ENCODE peak calls at places on chromosomes 2 and 18, in nine cellular contexts. Y, T, Q, E, L, I, B, H and W are unnamed samples.

GRCh38 chr2:221104391-221104811 is 467.7 kb downstream of the EPHA4 start:
- DNase-seq in Y (peak), T (peak), Q (peak), E (peak), L (peak), I (peak), B (peak), H (peak), W (peak)

GRCh38 chr18:79756143-79756500 is 41.6 kb upstream of the KCNG2 start:
- DNase-seq in Y (no peak), T (no peak), Q (no peak), E (no peak), L (no peak), I (peak), B (no peak), H (no peak), W (no peak)

GRCh38 chr2:16221461-16222010 is 281.2 kb downstream of the MYCN start:
- DNase-seq in Y (no peak), T (no peak), Q (no peak), E (no peak), L (no peak), I (no peak), B (no peak), H (no peak), W (no peak)

GRCh38 chr2:98815795-98816194 is 84.9 kb upstream of the MGAT4A start:
- DNase-seq in Y (no peak), T (no peak), Q (no peak), E (no peak), L (no peak), I (no peak), B (no peak), H (no peak), W (no peak)

GRCh38 chr18:111292-112014 is 46.9 kb upstream of the USP14 start:
- DNase-seq in Y (peak), T (peak), Q (peak), E (peak), L (peak), I (peak), B (peak), H (peak), W (no peak)

GRCh38 chr2:189305291-189305943 is 125.9 kb upstream of the COL5A2 start:
- DNase-seq in Y (no peak), T (no peak), Q (no peak), E (peak), L (peak), I (no peak), B (no peak), H (no peak), W (no peak)

GRCh38 chr18:4453712-4454547 is 1.2 kb downstream of the DLGAP1 start:
- DNase-seq in Y (peak), T (no peak), Q (no peak), E (no peak), L (no peak), I (peak), B (peak), H (no peak), W (no peak)

GRCh38 chr2:12693509-12693908 is 23.2 kb upstream of the TRIB2 start:
- DNase-seq in Y (no peak), T (no peak), Q (no peak), E (no peak), L (no peak), I (no peak), B (no peak), H (no peak), W (no peak)

GRCh38 chr18:45850021-45850420 is 24.5 kb downstream of the SIGLEC15 start:
- DNase-seq in Y (peak), T (no peak), Q (no peak), E (no peak), L (no peak), I (no peak), B (no peak), H (no peak), W (peak)

GRCh38 chr2:121099329-121100318 is 185.4 kb downstream of the TFCP2L1 start:
- DNase-seq in Y (peak), T (peak), Q (peak), E (peak), L (no peak), I (peak), B (peak), H (no peak), W (no peak)

GRCh38 chr2:214169736-214170135 is 241.1 kb upstream of the VWC2L start:
- DNase-seq in Y (no peak), T (no peak), Q (no peak), E (no peak), L (no peak), I (no peak), B (no peak), H (no peak), W (peak)

GRCh38 chr2:100104718-100105677 is 37.4 kb downstream of the AFF3 start:
- DNase-seq in Y (peak), T (peak), Q (no peak), E (no peak), L (no peak), I (peak), B (peak), H (peak), W (no peak)

GRCh38 chr2:68362069-68362468 is 3.0 kb upstream of the PLEK start:
- DNase-seq in Y (peak), T (peak), Q (peak), E (peak), L (peak), I (peak), B (peak), H (peak), W (peak)

GRCh38 chr2:171407030-171407707 is 26.6 kb downstream of the METTL8 start:
- DNase-seq in Y (no peak), T (no peak), Q (no peak), E (no peak), L (no peak), I (no peak), B (no peak), H (no peak), W (no peak)

GRCh38 chr2:207693641-207694249 is 17.7 kb upstream of the CCNYL1 start:
- DNase-seq in Y (no peak), T (no peak), Q (no peak), E (no peak), L (no peak), I (no peak), B (no peak), H (no peak), W (no peak)

GRCh38 chr18:6056171-6056932 is 161.0 kb upstream of the TMEM200C start:
- DNase-seq in Y (no peak), T (no peak), Q (no peak), E (no peak), L (no peak), I (no peak), B (peak), H (no peak), W (peak)

GRCh38 chr18:28607991-28608390 is 431.1 kb upstream of the CDH2 start:
- DNase-seq in Y (no peak), T (no peak), Q (no peak), E (no peak), L (no peak), I (no peak), B (no peak), H (no peak), W (no peak)

GRCh38 chr2:241852981-241853631 is 5.6 kb downstream of the PDCD1 start:
- DNase-seq in Y (no peak), T (peak), Q (peak), E (no peak), L (no peak), I (peak), B (no peak), H (no peak), W (no peak)

GRCh38 chr2:178522950-178523595 is 42.8 kb downstream of the PLEKHA3 start:
- DNase-seq in Y (peak), T (peak), Q (peak), E (peak), L (peak), I (peak), B (peak), H (peak), W (peak)

GRCh38 chr2:79414690-79415089 is 98.2 kb upstream of the CTNNA2 start:
- DNase-seq in Y (no peak), T (no peak), Q (no peak), E (no peak), L (no peak), I (no peak), B (no peak), H (no peak), W (no peak)
- H3K27ac ChIP-seq in Y (no peak), T (no peak), Q (no peak), E (no peak), L (no peak), I (no peak), B (no peak), H (no peak), W (no peak)

GRCh38 chr2:73928995-73929394 is 2.3 kb downstream of the DGUOK start:
- DNase-seq in Y (no peak), T (no peak), Q (no peak), E (no peak), L (no peak), I (no peak), B (no peak), H (no peak), W (no peak)
- H3K27ac ChIP-seq in Y (no peak), T (no peak), Q (no peak), E (no peak), L (no peak), I (no peak), B (no peak), H (no peak), W (no peak)

GRCh38 chr2:85767803-85768665 is 14.2 kb downstream of the ATOH8 start:
- DNase-seq in Y (no peak), T (peak), Q (no peak), E (no peak), L (no peak), I (no peak), B (no peak), H (no peak), W (no peak)
- H3K27ac ChIP-seq in Y (no peak), T (peak), Q (peak), E (peak), L (no peak), I (no peak), B (peak), H (peak), W (no peak)

DNA sequence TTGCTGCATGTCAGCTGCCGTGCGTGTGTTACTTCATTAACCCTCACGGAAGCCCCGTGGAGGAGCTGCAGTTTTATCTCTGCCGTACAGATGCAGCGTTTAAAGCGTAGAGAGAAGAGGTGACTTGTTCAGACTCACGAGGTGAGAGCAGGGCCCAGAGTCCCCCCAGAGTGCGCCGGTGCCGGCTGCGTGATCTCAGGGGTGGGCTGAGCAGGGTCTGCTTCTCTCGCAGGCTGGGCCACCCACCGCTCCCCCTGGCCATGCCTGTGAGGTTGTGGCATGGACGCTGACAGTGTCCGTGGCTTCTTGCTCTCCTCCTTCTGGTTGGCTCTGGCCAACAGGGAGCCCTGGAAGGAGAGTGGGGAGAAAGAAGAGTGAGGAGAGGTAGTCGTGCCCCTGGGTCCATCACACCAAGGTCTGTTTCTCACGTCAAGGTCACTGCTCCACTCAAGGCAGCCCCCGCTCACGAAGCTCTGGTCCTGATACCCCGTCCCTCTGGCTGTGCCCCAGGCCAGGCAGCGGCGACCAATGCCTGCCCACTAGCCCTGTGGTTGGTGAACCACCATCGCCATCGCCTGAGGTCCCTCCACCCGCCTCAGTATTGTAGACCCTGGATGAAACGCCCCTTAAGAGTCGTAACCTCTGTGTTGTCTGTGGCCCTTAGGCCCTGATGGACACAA is 378.2 kb upstream of the MYT1L start:
- DNase-seq in Y (no peak), T (no peak), Q (no peak), E (no peak), L (no peak), I (peak), B (no peak), H (no peak), W (no peak)
- H3K27ac ChIP-seq in Y (no peak), T (no peak), Q (no peak), E (no peak), L (no peak), I (no peak), B (no peak), H (no peak), W (no peak)

DNA sequence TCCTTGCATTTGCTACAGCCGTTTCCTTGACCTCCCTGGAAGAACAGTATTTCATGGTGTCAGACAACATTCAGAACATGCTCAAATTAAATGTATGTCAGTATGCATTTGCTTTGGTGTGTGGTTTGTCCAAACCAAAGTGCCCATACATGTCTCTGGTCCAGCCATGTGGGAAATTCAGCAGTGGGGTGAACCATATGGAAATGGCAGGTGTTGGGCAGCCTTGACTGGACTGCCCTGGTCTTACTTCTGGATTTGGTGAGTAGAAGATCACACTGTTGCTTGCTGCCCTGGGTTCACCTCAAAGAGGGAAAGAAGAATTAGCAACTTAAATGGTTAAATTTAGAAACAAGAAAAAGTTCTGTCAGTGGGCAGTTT is 84.5 kb downstream of the MSH2 start:
- DNase-seq in Y (no peak), T (no peak), Q (no peak), E (no peak), L (no peak), I (no peak), B (no peak), H (no peak), W (no peak)
- H3K27ac ChIP-seq in Y (no peak), T (no peak), Q (no peak), E (no peak), L (no peak), I (no peak), B (no peak), H (no peak), W (no peak)

GRCh38 chr2:127859712-127860085 is 1.7 kb upstream of the POLR2D start:
- DNase-seq in Y (peak), T (peak), Q (peak), E (peak), L (peak), I (no peak), B (peak), H (no peak), W (no peak)
- H3K27ac ChIP-seq in Y (no peak), T (no peak), Q (peak), E (peak), L (no peak), I (no peak), B (peak), H (no peak), W (no peak)

GRCh38 chr2:226330206-226330605 is 469.4 kb downstream of the IRS1 start:
- DNase-seq in Y (no peak), T (no peak), Q (no peak), E (no peak), L (no peak), I (no peak), B (no peak), H (no peak), W (no peak)
- H3K27ac ChIP-seq in Y (no peak), T (no peak), Q (no peak), E (no peak), L (no peak), I (no peak), B (no peak), H (no peak), W (no peak)